ENCODE peak calls at places on chromosomes 1 and 21, in seven cellular contexts. One of them, this sample, is unnamed.

GRCh38 chr1:16318544-16318943 is 33.7 kb downstream of the FBXO42 start:
- DNase-seq in fibroblast of mammary gland: peak
- DNase-seq in small intestine: no peak
- DNase-seq in astrocyte of the spinal cord: no peak
- DNase-seq in neural progenitor cell: no peak
- DNase-seq in fibroblast of lung: peak
- DNase-seq in PC-9: no peak
- DNase-seq in this sample: no peak

GRCh38 chr1:181930187-181930586 is 131.3 kb downstream of the ZNF648 start:
- DNase-seq in fibroblast of mammary gland: no peak
- DNase-seq in small intestine: no peak
- DNase-seq in astrocyte of the spinal cord: no peak
- DNase-seq in neural progenitor cell: no peak
- DNase-seq in fibroblast of lung: no peak
- DNase-seq in PC-9: no peak
- DNase-seq in this sample: no peak

GRCh38 chr1:151058682-151059341 is 610 bp downstream of the CDC42SE1 start:
- DNase-seq in fibroblast of mammary gland: no peak
- DNase-seq in small intestine: peak
- DNase-seq in astrocyte of the spinal cord: no peak
- DNase-seq in neural progenitor cell: peak
- DNase-seq in fibroblast of lung: peak
- DNase-seq in PC-9: peak
- DNase-seq in this sample: peak

GRCh38 chr1:172917972-172918371 is 132.8 kb downstream of the TNFSF18 start:
- DNase-seq in fibroblast of mammary gland: peak
- DNase-seq in small intestine: no peak
- DNase-seq in astrocyte of the spinal cord: peak
- DNase-seq in neural progenitor cell: no peak
- DNase-seq in fibroblast of lung: peak
- DNase-seq in PC-9: peak
- DNase-seq in this sample: no peak

GRCh38 chr21:17900990-17901385 is 81.8 kb upstream of the C21orf91 start:
- DNase-seq in fibroblast of mammary gland: no peak
- DNase-seq in small intestine: no peak
- DNase-seq in astrocyte of the spinal cord: no peak
- DNase-seq in neural progenitor cell: no peak
- DNase-seq in fibroblast of lung: no peak
- DNase-seq in PC-9: no peak
- DNase-seq in this sample: no peak

GRCh38 chr1:223712856-223713494 is 636 bp downstream of the CAPN2 start:
- DNase-seq in fibroblast of mammary gland: no peak
- DNase-seq in small intestine: peak
- DNase-seq in astrocyte of the spinal cord: no peak
- DNase-seq in neural progenitor cell: peak
- DNase-seq in fibroblast of lung: no peak
- DNase-seq in PC-9: no peak
- DNase-seq in this sample: no peak

GRCh38 chr1:215600258-215600792 is 33.2 kb downstream of the KCTD3 start:
- DNase-seq in fibroblast of mammary gland: no peak
- DNase-seq in small intestine: no peak
- DNase-seq in astrocyte of the spinal cord: no peak
- DNase-seq in neural progenitor cell: no peak
- DNase-seq in fibroblast of lung: no peak
- DNase-seq in PC-9: no peak
- DNase-seq in this sample: no peak

GRCh38 chr1:239361403-239361802 is 25.0 kb upstream of the CHRM3 start:
- DNase-seq in fibroblast of mammary gland: peak
- DNase-seq in small intestine: peak
- DNase-seq in astrocyte of the spinal cord: peak
- DNase-seq in neural progenitor cell: no peak
- DNase-seq in fibroblast of lung: peak
- DNase-seq in PC-9: no peak
- DNase-seq in this sample: no peak

GRCh38 chr1:99587008-99587407 is 58.9 kb upstream of the PALMD start:
- DNase-seq in fibroblast of mammary gland: no peak
- DNase-seq in small intestine: no peak
- DNase-seq in astrocyte of the spinal cord: no peak
- DNase-seq in neural progenitor cell: no peak
- DNase-seq in fibroblast of lung: no peak
- DNase-seq in PC-9: no peak
- DNase-seq in this sample: no peak

GRCh38 chr1:2645776-2646175 is 13.0 kb upstream of the MMEL1 start:
- DNase-seq in fibroblast of mammary gland: no peak
- DNase-seq in small intestine: no peak
- DNase-seq in astrocyte of the spinal cord: no peak
- DNase-seq in neural progenitor cell: no peak
- DNase-seq in fibroblast of lung: no peak
- DNase-seq in PC-9: no peak
- DNase-seq in this sample: no peak

GRCh38 chr1:88145752-88146151 is 538.3 kb upstream of the PKN2 start:
- DNase-seq in fibroblast of mammary gland: no peak
- DNase-seq in small intestine: no peak
- DNase-seq in astrocyte of the spinal cord: peak
- DNase-seq in neural progenitor cell: no peak
- DNase-seq in fibroblast of lung: peak
- DNase-seq in PC-9: no peak
- DNase-seq in this sample: no peak

GRCh38 chr1:1291611-1292441 is 11.6 kb downstream of the SCNN1D start:
- DNase-seq in fibroblast of mammary gland: peak
- DNase-seq in small intestine: peak
- DNase-seq in astrocyte of the spinal cord: peak
- DNase-seq in neural progenitor cell: peak
- DNase-seq in fibroblast of lung: peak
- DNase-seq in PC-9: peak
- DNase-seq in this sample: peak

GRCh38 chr1:210588357-210588756 is 259.7 kb downstream of the HHAT start:
- DNase-seq in fibroblast of mammary gland: no peak
- DNase-seq in small intestine: no peak
- DNase-seq in astrocyte of the spinal cord: no peak
- DNase-seq in neural progenitor cell: no peak
- DNase-seq in fibroblast of lung: no peak
- DNase-seq in PC-9: no peak
- DNase-seq in this sample: no peak

GRCh38 chr1:94925561-94926364 is 1.1 kb downstream of the CNN3 start:
- DNase-seq in fibroblast of mammary gland: peak
- DNase-seq in small intestine: peak
- DNase-seq in astrocyte of the spinal cord: peak
- DNase-seq in neural progenitor cell: peak
- DNase-seq in fibroblast of lung: peak
- DNase-seq in PC-9: peak
- DNase-seq in this sample: peak

GRCh38 chr1:156914440-156914856 is 6.0 kb upstream of the LRRC71 start:
- DNase-seq in fibroblast of mammary gland: peak
- DNase-seq in small intestine: no peak
- DNase-seq in astrocyte of the spinal cord: peak
- DNase-seq in neural progenitor cell: no peak
- DNase-seq in fibroblast of lung: no peak
- DNase-seq in PC-9: no peak
- DNase-seq in this sample: no peak

GRCh38 chr1:60367522-60367921 is 294.0 kb upstream of the C1orf87 start:
- DNase-seq in fibroblast of mammary gland: no peak
- DNase-seq in small intestine: no peak
- DNase-seq in astrocyte of the spinal cord: no peak
- DNase-seq in neural progenitor cell: peak
- DNase-seq in fibroblast of lung: no peak
- DNase-seq in PC-9: no peak
- DNase-seq in this sample: peak

GRCh38 chr1:164565356-164565755 is 6.4 kb downstream of the PBX1 start:
- DNase-seq in fibroblast of mammary gland: peak
- DNase-seq in small intestine: no peak
- DNase-seq in astrocyte of the spinal cord: peak
- DNase-seq in neural progenitor cell: peak
- DNase-seq in fibroblast of lung: peak
- DNase-seq in PC-9: no peak
- DNase-seq in this sample: no peak
- H3K4me3 ChIP-seq in fibroblast of mammary gland: no peak
- H3K4me3 ChIP-seq in small intestine: no peak
- H3K4me3 ChIP-seq in astrocyte of the spinal cord: no peak
- H3K4me3 ChIP-seq in neural progenitor cell: peak
- H3K4me3 ChIP-seq in fibroblast of lung: no peak
- H3K4me3 ChIP-seq in PC-9: no peak
- H3K4me3 ChIP-seq in this sample: no peak

DNA sequence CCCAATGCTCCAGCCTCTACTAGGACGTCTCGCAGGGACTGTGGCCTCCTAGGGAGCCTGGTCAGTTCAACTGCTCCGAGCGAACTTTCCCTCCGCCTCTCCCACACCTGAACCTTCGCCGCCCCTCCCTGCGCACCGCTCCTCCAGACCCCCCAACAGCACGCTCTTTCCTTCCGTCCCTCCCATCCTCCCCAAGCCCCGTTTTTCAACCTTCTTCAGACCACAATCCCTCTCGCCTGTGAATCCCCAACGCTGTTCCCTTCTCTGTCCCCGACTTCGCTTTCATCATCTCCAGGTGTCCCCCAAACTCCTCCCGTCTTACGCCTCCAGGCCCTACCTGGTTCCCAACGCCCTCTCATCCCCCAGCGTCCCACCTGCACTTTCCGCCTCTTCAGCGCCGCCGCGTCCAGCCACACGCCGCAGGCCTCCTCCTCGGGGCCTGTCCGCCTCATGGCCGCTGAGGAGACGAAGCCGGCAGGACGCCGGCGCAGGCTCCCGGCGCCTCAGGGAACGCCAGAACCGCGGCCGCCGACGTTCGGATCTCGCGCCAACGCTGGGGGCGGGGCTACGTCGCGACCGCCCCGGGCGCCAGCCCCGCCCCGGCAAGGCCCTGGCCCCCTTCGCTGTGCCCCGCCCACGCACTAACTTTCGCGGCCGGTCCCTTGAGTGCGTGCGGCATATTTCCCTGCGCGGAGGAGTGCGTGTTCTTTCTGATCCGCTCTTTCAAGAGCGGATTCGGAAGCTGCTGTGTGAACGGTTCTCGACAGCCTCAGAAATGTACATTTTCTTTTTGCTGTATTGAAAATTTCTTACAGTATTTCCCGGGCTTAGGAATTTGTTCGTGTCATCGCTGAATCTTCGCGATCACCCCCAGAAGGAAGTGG is at the start of gene AUNIP:
- DNase-seq in fibroblast of mammary gland: peak
- DNase-seq in small intestine: peak
- DNase-seq in astrocyte of the spinal cord: peak
- DNase-seq in neural progenitor cell: peak
- DNase-seq in fibroblast of lung: peak
- DNase-seq in PC-9: peak
- DNase-seq in this sample: peak
- H3K4me3 ChIP-seq in fibroblast of mammary gland: peak
- H3K4me3 ChIP-seq in small intestine: peak
- H3K4me3 ChIP-seq in astrocyte of the spinal cord: peak
- H3K4me3 ChIP-seq in neural progenitor cell: peak
- H3K4me3 ChIP-seq in fibroblast of lung: peak
- H3K4me3 ChIP-seq in PC-9: peak
- H3K4me3 ChIP-seq in this sample: peak

DNA sequence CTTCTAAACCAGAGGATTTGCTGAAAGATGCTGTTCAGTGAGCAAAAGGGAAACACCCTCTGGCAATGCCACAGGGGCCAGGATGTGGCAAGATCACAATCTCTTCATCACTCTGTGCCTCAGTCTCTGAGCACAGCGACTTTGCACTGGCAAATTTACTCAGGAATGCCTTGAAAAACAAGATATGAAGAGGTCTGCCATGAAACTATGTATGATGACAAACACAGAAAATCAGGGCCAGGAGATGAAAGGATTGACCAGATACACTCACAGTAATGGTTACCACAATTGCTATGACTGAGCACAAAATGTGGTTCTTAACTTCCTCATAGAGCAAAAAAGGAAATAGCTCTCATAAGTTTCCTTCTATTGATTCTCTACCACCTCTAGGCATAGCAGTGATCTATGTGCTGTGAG is 5.8 kb downstream of the TTC13 start:
- DNase-seq in fibroblast of mammary gland: no peak
- DNase-seq in small intestine: no peak
- DNase-seq in astrocyte of the spinal cord: peak
- DNase-seq in neural progenitor cell: no peak
- DNase-seq in fibroblast of lung: no peak
- DNase-seq in PC-9: peak
- DNase-seq in this sample: no peak
- H3K4me3 ChIP-seq in fibroblast of mammary gland: no peak
- H3K4me3 ChIP-seq in small intestine: no peak
- H3K4me3 ChIP-seq in astrocyte of the spinal cord: no peak
- H3K4me3 ChIP-seq in neural progenitor cell: no peak
- H3K4me3 ChIP-seq in fibroblast of lung: no peak
- H3K4me3 ChIP-seq in PC-9: no peak
- H3K4me3 ChIP-seq in this sample: no peak

GRCh38 chr1:234746798-234747196 is 136.8 kb upstream of the IRF2BP2 start:
- DNase-seq in fibroblast of mammary gland: no peak
- DNase-seq in small intestine: no peak
- DNase-seq in astrocyte of the spinal cord: no peak
- DNase-seq in neural progenitor cell: no peak
- DNase-seq in fibroblast of lung: no peak
- DNase-seq in PC-9: peak
- DNase-seq in this sample: peak

GRCh38 chr1:234745844-234746797 is 136.1 kb upstream of the IRF2BP2 start:
- DNase-seq in fibroblast of mammary gland: peak
- DNase-seq in small intestine: no peak
- DNase-seq in astrocyte of the spinal cord: peak
- DNase-seq in neural progenitor cell: peak
- DNase-seq in fibroblast of lung: no peak
- DNase-seq in PC-9: peak
- DNase-seq in this sample: peak

GRCh38 chr1:234748713-234749112 is 138.7 kb upstream of the IRF2BP2 start:
- DNase-seq in fibroblast of mammary gland: no peak
- DNase-seq in small intestine: no peak
- DNase-seq in astrocyte of the spinal cord: no peak
- DNase-seq in neural progenitor cell: no peak
- DNase-seq in fibroblast of lung: no peak
- DNase-seq in PC-9: no peak
- DNase-seq in this sample: no peak

GRCh38 chr1:234748066-234748465 is 138.1 kb upstream of the IRF2BP2 start:
- DNase-seq in fibroblast of mammary gland: no peak
- DNase-seq in small intestine: no peak
- DNase-seq in astrocyte of the spinal cord: no peak
- DNase-seq in neural progenitor cell: no peak
- DNase-seq in fibroblast of lung: no peak
- DNase-seq in PC-9: no peak
- DNase-seq in this sample: no peak

GRCh38 chr1:234743866-234744581 is 134.0 kb upstream of the IRF2BP2 start:
- DNase-seq in fibroblast of mammary gland: no peak
- DNase-seq in small intestine: no peak
- DNase-seq in astrocyte of the spinal cord: peak
- DNase-seq in neural progenitor cell: peak
- DNase-seq in fibroblast of lung: peak
- DNase-seq in PC-9: peak
- DNase-seq in this sample: peak
- H3K4me3 ChIP-seq in fibroblast of mammary gland: no peak
- H3K4me3 ChIP-seq in small intestine: no peak
- H3K4me3 ChIP-seq in astrocyte of the spinal cord: no peak
- H3K4me3 ChIP-seq in neural progenitor cell: peak
- H3K4me3 ChIP-seq in fibroblast of lung: peak
- H3K4me3 ChIP-seq in PC-9: no peak
- H3K4me3 ChIP-seq in this sample: no peak

GRCh38 chr1:229582011-229582694 is 23.6 kb upstream of the ABCB10 start:
- DNase-seq in fibroblast of mammary gland: peak
- DNase-seq in small intestine: no peak
- DNase-seq in astrocyte of the spinal cord: peak
- DNase-seq in neural progenitor cell: no peak
- DNase-seq in fibroblast of lung: peak
- DNase-seq in PC-9: no peak
- DNase-seq in this sample: no peak
- H3K4me3 ChIP-seq in fibroblast of mammary gland: no peak
- H3K4me3 ChIP-seq in small intestine: no peak
- H3K4me3 ChIP-seq in astrocyte of the spinal cord: no peak
- H3K4me3 ChIP-seq in neural progenitor cell: no peak
- H3K4me3 ChIP-seq in fibroblast of lung: no peak
- H3K4me3 ChIP-seq in PC-9: no peak
- H3K4me3 ChIP-seq in this sample: no peak

GRCh38 chr1:183185941-183186490 is at the start of gene LAMC2:
- DNase-seq in fibroblast of mammary gland: no peak
- DNase-seq in small intestine: peak
- DNase-seq in astrocyte of the spinal cord: peak
- DNase-seq in neural progenitor cell: peak
- DNase-seq in fibroblast of lung: no peak
- DNase-seq in PC-9: peak
- DNase-seq in this sample: peak
- H3K4me3 ChIP-seq in fibroblast of mammary gland: no peak
- H3K4me3 ChIP-seq in small intestine: no peak
- H3K4me3 ChIP-seq in astrocyte of the spinal cord: peak
- H3K4me3 ChIP-seq in neural progenitor cell: peak
- H3K4me3 ChIP-seq in fibroblast of lung: no peak
- H3K4me3 ChIP-seq in PC-9: peak
- H3K4me3 ChIP-seq in this sample: peak

This sample was measured in H7.